ENCODE peak calls at places on chromosomes 4 and X, in ten cellular contexts. R is memory B cell; G is HS-5; O is amniotic stem cell; H is mucosa of descending colon; D is iris pigment epithelial cell; X is right lobe of liver; M is GM04503; V is activated T-cell treated with anti-CD3 and anti-CD28 coated beads, Interleukin-2, amount 50 U/mL, for 48 hours; S is CD8-positive, alpha-beta T cell. L is an unnamed sample.

GRCh38 chr4:184804621-184805020 is 21.1 kb downstream of the ACSL1 start:
- DNase-seq in R (no peak), H (no peak), M (no peak), O (no peak), X (no peak), G (no peak), S (no peak), D (no peak), V (no peak), L (no peak)

GRCh38 chrX:22378296-22378695 is 105.6 kb downstream of the CBLL2 start:
- DNase-seq in R (no peak), X (no peak), D (peak), G (no peak), H (no peak), O (no peak), S (no peak), V (no peak), M (no peak), L (no peak)

GRCh38 chr4:72666910-72667309 is 97.9 kb upstream of the ADAMTS3 start:
- DNase-seq in G (no peak), S (no peak), X (no peak), R (no peak), V (no peak), H (no peak), M (no peak), O (no peak), D (no peak), L (no peak)

GRCh38 chrX:108439961-108440696 is 491 bp downstream of the COL4A5 start:
- DNase-seq in V (no peak), X (no peak), S (no peak), O (no peak), R (no peak), H (no peak), D (peak), G (no peak), M (no peak), L (no peak)

GRCh38 chrX:68829594-68830485 is 1.0 kb downstream of the EFNB1 start:
- DNase-seq in X (no peak), S (no peak), G (no peak), D (peak), M (no peak), O (no peak), V (peak), R (peak), H (peak), L (peak)

GRCh38 chr4:15649914-15650545 is 5.1 kb downstream of the FBXL5 start:
- DNase-seq in D (peak), R (peak), G (no peak), M (no peak), S (peak), V (peak), O (no peak), X (no peak), H (no peak), L (peak)

GRCh38 chr4:182854466-182854865 is 62.7 kb downstream of the DCTD start:
- DNase-seq in M (no peak), H (no peak), O (no peak), V (no peak), R (no peak), X (no peak), D (no peak), G (no peak), S (no peak), L (no peak)

GRCh38 chr4:105343523-105343931 is 130.3 kb downstream of the PPA2 start:
- DNase-seq in H (no peak), D (peak), R (no peak), O (no peak), S (no peak), V (no peak), G (no peak), X (no peak), M (no peak), L (no peak)

GRCh38 chr4:11250510-11250909 is 178.2 kb downstream of the HS3ST1 start:
- DNase-seq in V (no peak), G (no peak), D (no peak), H (no peak), X (no peak), S (no peak), M (no peak), O (no peak), R (no peak), L (no peak)

GRCh38 chr4:182343435-182343834 is 100.2 kb downstream of the TENM3 start:
- DNase-seq in D (no peak), G (no peak), H (no peak), X (no peak), R (no peak), V (no peak), O (no peak), M (no peak), S (no peak), L (no peak)

GRCh38 chr4:103719320-103720204 is at the start of gene TACR3:
- DNase-seq in X (no peak), S (no peak), D (no peak), G (no peak), R (no peak), M (no peak), H (no peak), O (no peak), V (no peak), L (no peak)

GRCh38 chr4:6148506-6149205 is 51.7 kb downstream of the JAKMIP1 start:
- DNase-seq in X (no peak), M (no peak), D (no peak), S (no peak), H (no peak), G (no peak), O (no peak), V (no peak), R (no peak), L (no peak)

GRCh38 chr4:38128478-38129451 is 168.6 kb downstream of the PTTG2 start:
- DNase-seq in V (peak), R (no peak), S (peak), M (peak), G (no peak), H (peak), X (no peak), D (peak), O (no peak), L (no peak)

GRCh38 chrX:11665144-11666040 is at the start of gene ARHGAP6:
- DNase-seq in O (no peak), R (no peak), H (peak), V (peak), G (no peak), D (peak), X (peak), M (peak), S (no peak), L (peak)

GRCh38 chr4:89123418-89123817 is 12.1 kb downstream of the TIGD2 start:
- DNase-seq in S (no peak), M (no peak), G (no peak), R (no peak), H (no peak), O (no peak), V (no peak), D (peak), X (no peak), L (peak)

GRCh38 chr4:15690020-15690809 is 8.6 kb downstream of the FAM200B start:
- DNase-seq in X (no peak), V (no peak), G (peak), S (no peak), D (peak), M (peak), O (peak), H (no peak), R (no peak), L (peak)

GRCh38 chr4:75844151-75844662 is 58.0 kb downstream of the PPEF2 start:
- DNase-seq in O (peak), H (no peak), X (no peak), D (peak), G (peak), R (no peak), V (no peak), M (peak), S (no peak), L (peak)

GRCh38 chr4:8167815-8168214 is 9.2 kb upstream of the ABLIM2 start:
- DNase-seq in M (no peak), H (no peak), S (no peak), V (no peak), X (no peak), O (no peak), G (no peak), R (no peak), D (peak), L (peak)

GRCh38 chr4:185209031-185209851 is at the start of gene SNX25:
- DNase-seq in G (no peak), H (peak), R (peak), V (peak), D (peak), S (peak), X (peak), O (no peak), M (no peak), L (peak)

GRCh38 chr4:151674804-151675290 is 86.0 kb downstream of the GATB start:
- DNase-seq in H (peak), O (no peak), D (peak), R (no peak), G (no peak), V (no peak), S (no peak), X (no peak), M (no peak), L (peak)

GRCh38 chr4:124684301-124684700 is 28.2 kb downstream of the ANKRD50 start:
- DNase-seq in S (no peak), V (no peak), H (no peak), G (no peak), R (no peak), X (no peak), O (no peak), D (peak), M (no peak), L (peak)

GRCh38 chrX:71919886-71920285 is 9.2 kb downstream of the NHSL2 start:
- DNase-seq in V (no peak), X (no peak), G (no peak), S (no peak), O (no peak), M (no peak), H (no peak), D (no peak), R (no peak), L (no peak)

GRCh38 chr4:176377705-176378302 is 58.0 kb downstream of the SPCS3 start:
- DNase-seq in O (no peak), D (peak), M (no peak), S (no peak), R (no peak), V (no peak), G (no peak), H (no peak), X (no peak), L (no peak)

GRCh38 chr4:169050308-169050707 is 40.3 kb upstream of the CBR4 start:
- DNase-seq in H (no peak), R (no peak), S (no peak), X (no peak), D (no peak), G (no peak), M (no peak), V (no peak), O (no peak), L (no peak)

GRCh38 chrX:22043872-22044271 is 11.7 kb downstream of the PHEX start:
- DNase-seq in R (no peak), X (no peak), S (no peak), D (no peak), V (no peak), O (no peak), M (no peak), G (no peak), H (no peak), L (no peak)

GRCh38 chrX:46582964-46583363 is 9.4 kb downstream of the CHST7 start:
- DNase-seq in M (peak), G (no peak), O (peak), V (no peak), R (no peak), D (peak), S (no peak), X (no peak), H (no peak), L (peak)

GRCh38 chrX:134528936-134529335 is 69.0 kb downstream of the HPRT1 start:
- DNase-seq in S (no peak), V (no peak), X (no peak), D (no peak), G (no peak), H (no peak), O (no peak), M (no peak), R (no peak), L (peak)

GRCh38 chrX:29561417-29561816 is 653.9 kb upstream of the MAGEB2 start:
- DNase-seq in H (no peak), V (no peak), M (no peak), O (no peak), X (no peak), G (no peak), D (peak), R (no peak), S (no peak), L (no peak)

GRCh38 chr4:73895201-73896177 is 26.3 kb downstream of the CXCL1 start:
- DNase-seq in X (no peak), D (peak), H (peak), V (no peak), O (no peak), G (no peak), S (no peak), R (no peak), M (no peak), L (peak)

GRCh38 chr4:180953572-180953971 is 1289.6 kb upstream of the TENM3 start:
- DNase-seq in D (no peak), S (no peak), R (no peak), M (no peak), V (no peak), X (no peak), H (no peak), G (no peak), O (no peak), L (no peak)

GRCh38 chrX:2183193-2183725 is 317.5 kb downstream of the DHRSX start:
- DNase-seq in G (no peak), H (no peak), X (no peak), V (no peak), S (no peak), O (no peak), R (no peak), D (no peak), M (no peak), L (no peak)

GRCh38 chr4:4783847-4784246 is 75.6 kb upstream of the MSX1 start:
- DNase-seq in V (no peak), R (no peak), X (no peak), H (no peak), S (no peak), D (no peak), M (no peak), G (no peak), O (no peak), L (no peak)

GRCh38 chr4:105280338-105280809 is 133.7 kb downstream of the TET2 start:
- DNase-seq in X (no peak), O (peak), S (no peak), M (peak), G (peak), V (no peak), H (no peak), D (peak), R (no peak), L (peak)

GRCh38 chr4:3812211-3812934 is 46.2 kb downstream of the ADRA2C start:
- DNase-seq in X (peak), S (no peak), R (no peak), D (no peak), H (no peak), G (no peak), O (no peak), M (no peak), V (no peak), L (no peak)

L was measured in mesenchymal stem cell.